ENCODE peak calls at places on chromosome 6, in nine cellular contexts. Z, S, V, D, F, L, H, J and K are unnamed samples.

GRCh38 chr6:44034391-44034861 is 92.8 kb downstream of the MRPL14 start:
- DNase-seq in D (no peak), H (no peak), Z (no peak), L (no peak), J (no peak), F (no peak), V (peak; percentile 9), S (no peak), K (no peak)

GRCh38 chr6:31401403-31401802 is 2.0 kb upstream of the MICA start:
- DNase-seq in J (no peak), Z (peak; percentile 66), V (no peak), L (peak; percentile 56), H (no peak), F (no peak), D (peak; percentile 87), S (peak; percentile 75), K (no peak)

GRCh38 chr6:14754636-14755513 is 491.0 kb upstream of the JARID2 start:
- DNase-seq in H (no peak), J (no peak), V (no peak), F (no peak), Z (no peak), D (no peak), S (no peak), L (no peak), K (no peak)

GRCh38 chr6:111427341-111428116 is 55.5 kb downstream of the REV3L start:
- DNase-seq in S (no peak), L (peak; percentile 11), D (peak; percentile 91), V (no peak), H (no peak), Z (peak; percentile 86), J (no peak), F (no peak), K (no peak)

GRCh38 chr6:134029495-134030455 is 22.6 kb downstream of the SLC2A12 start:
- DNase-seq in V (no peak), F (no peak), Z (peak; percentile 79), J (no peak), D (peak; percentile 37), S (no peak), L (no peak), H (no peak), K (no peak)

GRCh38 chr6:11770546-11771466 is 7.8 kb downstream of the ADTRP start:
- DNase-seq in F (no peak), H (peak; percentile 95), J (peak; percentile 86), V (peak; percentile 78), Z (peak; percentile 97), L (peak; percentile 96), D (peak; percentile 98), S (peak; percentile 91), K (peak; percentile 99)

GRCh38 chr6:138512615-138513014 is 13.3 kb upstream of the NHSL1 start:
- DNase-seq in D (no peak), Z (no peak), H (no peak), V (no peak), J (no peak), L (no peak), F (no peak), S (no peak), K (no peak)

GRCh38 chr6:11139051-11139960 is 27.8 kb upstream of the ERVFRD-1 start:
- DNase-seq in Z (peak; percentile 47), J (no peak), S (no peak), D (peak; percentile 35), F (no peak), V (no peak), H (no peak), L (no peak), K (no peak)

GRCh38 chr6:83231146-83231545 is 38.0 kb downstream of the RWDD2A start:
- DNase-seq in V (no peak), Z (peak; percentile 63), F (no peak), D (peak; percentile 59), H (no peak), L (peak; percentile 62), S (no peak), J (no peak), K (no peak)

GRCh38 chr6:8335371-8335770 is 100.0 kb downstream of the SLC35B3 start:
- DNase-seq in Z (no peak), H (no peak), D (no peak), F (no peak), V (no peak), L (no peak), S (no peak), J (no peak), K (no peak)

GRCh38 chr6:140857734-140858380 is 1274.9 kb upstream of the GJE1 start:
- DNase-seq in L (peak; percentile 76), H (no peak), F (no peak), D (peak; percentile 96), J (no peak), Z (peak; percentile 93), V (no peak), S (no peak), K (no peak)

DNA sequence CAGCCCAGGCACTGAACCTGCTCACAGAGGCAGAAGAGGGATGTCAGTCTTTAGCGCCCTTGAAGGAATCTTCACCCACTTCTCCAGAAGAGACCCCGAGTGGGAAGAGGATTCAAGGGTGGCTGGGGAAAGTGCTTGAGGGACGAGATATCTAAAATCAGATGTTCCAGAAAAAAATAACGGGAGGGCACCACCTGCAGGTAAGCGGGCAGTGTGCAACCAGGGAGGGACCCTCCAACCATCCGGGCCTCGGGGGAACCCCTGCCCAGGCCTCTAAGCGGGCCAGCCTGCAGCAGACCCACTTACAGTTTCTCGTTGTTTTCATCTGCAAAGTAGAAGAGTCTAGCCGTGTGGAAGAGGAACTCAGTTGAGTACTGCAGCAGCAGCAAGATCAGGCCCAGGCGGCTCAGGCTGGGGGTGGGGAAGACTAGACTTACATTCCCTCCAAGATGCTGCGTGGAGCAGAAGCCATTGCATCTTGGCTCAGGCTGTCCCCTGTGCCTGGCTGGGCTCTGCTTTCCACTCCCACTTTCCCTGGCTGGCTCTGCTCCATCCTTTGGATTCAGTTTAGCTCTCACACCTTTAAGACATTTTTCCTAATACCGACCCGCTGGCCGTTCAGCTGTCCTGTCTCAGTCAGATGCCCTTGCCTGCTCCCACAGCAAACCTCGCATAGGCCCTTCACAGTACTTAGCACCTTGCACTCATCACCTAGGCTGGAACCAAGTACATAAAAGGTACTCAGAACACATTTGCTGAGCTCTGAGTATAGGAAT is 70.9 kb downstream of the TRAM2 start:
- DNase-seq in F (no peak), H (no peak), V (peak; percentile 37), Z (no peak), L (no peak), S (no peak), D (no peak), J (no peak), K (no peak)
- TF ChIP-seq CTCF in F (no peak), H (no peak), V (peak; percentile 50), Z (no peak), L (peak; percentile 13), S (no peak), D (no peak), J (no peak), K (no peak)

GRCh38 chr6:101645770-101646169 is 252.3 kb downstream of the GRIK2 start:
- DNase-seq in L (no peak), Z (no peak), F (no peak), V (no peak), J (no peak), D (no peak), S (no peak), H (no peak), K (no peak)
- TF ChIP-seq CTCF in L (peak; percentile 22), Z (no peak), F (no peak), V (no peak), J (no peak), D (no peak), S (no peak), H (no peak), K (no peak)

GRCh38 chr6:149961728-149962425 is 1.9 kb upstream of the ULBP1 start:
- DNase-seq in H (no peak), L (no peak), V (peak; percentile 39), F (no peak), S (no peak), D (peak; percentile 21), J (no peak), Z (no peak), K (peak; percentile 62)
- TF ChIP-seq CTCF in H (no peak), L (peak; percentile 15), V (peak; percentile 42), F (peak; percentile 49), S (no peak), D (peak; percentile 21), J (no peak), Z (no peak), K (no peak)

GRCh38 chr6:125842091-125842626 is 51.4 kb downstream of the NCOA7 start:
- DNase-seq in S (no peak), V (no peak), L (no peak), J (no peak), H (no peak), F (no peak), D (no peak), Z (no peak), K (no peak)
- TF ChIP-seq CTCF in S (no peak), V (no peak), L (no peak), J (no peak), H (no peak), F (no peak), D (no peak), Z (no peak), K (no peak)

GRCh38 chr6:34425132-34425497 is 754 bp downstream of the RPS10 start:
- DNase-seq in H (no peak), L (no peak), J (no peak), S (no peak), D (no peak), F (no peak), Z (peak; percentile 14), V (no peak), K (no peak)

GRCh38 chr6:34424200-34425131 is 1.4 kb downstream of the RPS10 start:
- DNase-seq in J (no peak), F (no peak), H (no peak), S (no peak), Z (no peak), V (no peak), L (no peak), D (no peak), K (no peak)

GRCh38 chr6:34425498-34426410 is at the start of gene RPS10:
- DNase-seq in L (peak; percentile 75), V (peak; percentile 98), Z (peak; percentile 93), F (peak; percentile 89), S (peak; percentile 94), H (peak; percentile 96), J (peak; percentile 96), D (peak; percentile 94), K (peak; percentile 89)

GRCh38 chr6:34418367-34418766 is 7.5 kb downstream of the RPS10 start:
- DNase-seq in L (no peak), V (no peak), Z (no peak), F (no peak), S (no peak), H (no peak), D (no peak), J (no peak), K (no peak)

DNA sequence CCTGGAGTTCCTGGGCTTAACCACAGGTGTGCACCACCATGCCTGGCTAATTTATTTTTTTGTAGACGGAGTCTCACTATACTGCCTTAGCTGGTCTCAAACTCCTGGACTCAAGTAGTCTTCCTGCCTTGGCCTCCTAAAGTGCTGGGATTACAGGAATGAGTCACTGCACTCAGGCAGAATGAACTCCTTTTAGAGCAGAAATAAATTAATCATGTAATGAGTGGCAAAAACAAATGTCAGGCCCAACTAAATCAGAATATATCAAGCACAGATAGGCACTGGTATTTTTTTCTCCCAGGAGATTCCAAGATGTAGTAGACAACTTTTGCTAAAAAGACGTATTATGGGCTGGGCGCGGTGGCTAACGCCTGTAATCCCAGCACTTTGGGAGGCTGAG is 2.6 kb downstream of the RPS10 start:
- DNase-seq in S (no peak), F (no peak), H (no peak), L (no peak), J (no peak), D (no peak), Z (no peak), V (no peak), K (no peak)
- TF ChIP-seq CTCF in S (no peak), F (no peak), H (no peak), L (no peak), J (no peak), D (no peak), Z (no peak), V (no peak), K (no peak)